ENCODE peak calls at places on chromosomes 7 and 10, in six cellular contexts. T is HepG2, F is WTC11, R is K562, Z is H1, J is GM12878. L is an unnamed sample.

GRCh38 chr7:84191261-84191660 is 3.3 kb downstream of the SEMA3A start:
- DNase-seq in T (no peak), F (no peak), R (no peak), Z (no peak), J (no peak), L (no peak)

GRCh38 chr10:112507988-112508387 is 61.0 kb downstream of the VTI1A start:
- DNase-seq in T (no peak), F (no peak), R (no peak), Z (no peak), J (no peak), L (no peak)

GRCh38 chr7:47744883-47745282 is 163.0 kb upstream of the TNS3 start:
- DNase-seq in T (no peak), F (no peak), R (no peak), Z (peak; percentile 14), J (no peak), L (no peak)

GRCh38 chr7:106170651-106171050 is 58.5 kb upstream of the SYPL1 start:
- DNase-seq in T (no peak), F (no peak), R (no peak), Z (no peak), J (no peak), L (no peak)

GRCh38 chr10:60235001-60235400 is 154.7 kb downstream of the ANK3 start:
- DNase-seq in T (no peak), F (no peak), R (no peak), Z (no peak), J (no peak), L (no peak)

GRCh38 chr10:59808896-59809643 is 55.8 kb upstream of the MRLN start:
- DNase-seq in T (peak; percentile 64), F (peak; percentile 74), R (peak; percentile 64), Z (peak; percentile 72), J (peak; percentile 28), L (peak; percentile 78)

GRCh38 chr10:14571866-14572507 is 202.7 kb downstream of the FAM107B start:
- DNase-seq in T (peak; percentile 96), F (no peak), R (no peak), Z (no peak), J (no peak), L (no peak)

GRCh38 chr7:51292596-51292995 is 24.0 kb downstream of the COBL start:
- DNase-seq in T (no peak), F (no peak), R (no peak), Z (no peak), J (no peak), L (peak; percentile 45)

GRCh38 chr7:36638140-36638539 is 86.2 kb downstream of the AOAH start:
- DNase-seq in T (no peak), F (no peak), R (no peak), Z (no peak), J (no peak), L (no peak)

GRCh38 chr10:125084191-125085186 is 75.9 kb downstream of the CTBP2 start:
- DNase-seq in T (peak; percentile 12), F (no peak), R (no peak), Z (no peak), J (no peak), L (peak; percentile 68)

GRCh38 chr7:3771906-3772305 is 470.9 kb downstream of the SDK1 start:
- DNase-seq in T (no peak), F (no peak), R (no peak), Z (no peak), J (no peak), L (no peak)

GRCh38 chr7:11450246-11450645 is 381.8 kb downstream of the THSD7A start:
- DNase-seq in T (no peak), F (no peak), R (no peak), Z (no peak), J (no peak), L (no peak)

GRCh38 chr7:94382746-94383145 is 11.9 kb upstream of the COL1A2 start:
- DNase-seq in T (no peak), F (no peak), R (no peak), Z (no peak), J (no peak), L (no peak)

GRCh38 chr10:93680414-93681047 is 21.9 kb downstream of the FRA10AC1 start:
- DNase-seq in T (peak; percentile 38), F (no peak), R (peak; percentile 7), Z (no peak), J (no peak), L (peak; percentile 27)

GRCh38 chr7:51013218-51013786 is 230.6 kb upstream of the GRB10 start:
- DNase-seq in T (no peak), F (no peak), R (no peak), Z (peak; percentile 38), J (no peak), L (no peak)

GRCh38 chr7:85508642-85509429 is 322.0 kb upstream of the SEMA3D start:
- DNase-seq in T (no peak), F (no peak), R (no peak), Z (no peak), J (no peak), L (no peak)

GRCh38 chr10:78433722-78434535 is 400.3 kb downstream of the RPS24 start:
- DNase-seq in T (no peak), F (no peak), R (no peak), Z (no peak), J (no peak), L (no peak)

GRCh38 chr10:282294-283139 is 147.3 kb downstream of the ZMYND11 start:
- DNase-seq in T (no peak), F (no peak), R (no peak), Z (no peak), J (no peak), L (no peak)

GRCh38 chr7:50837965-50838364 is 55.3 kb upstream of the GRB10 start:
- DNase-seq in T (peak; percentile 61), F (no peak), R (no peak), Z (no peak), J (no peak), L (no peak)

GRCh38 chr7:69049341-69049740 is 548.9 kb upstream of the AUTS2 start:
- DNase-seq in T (no peak), F (no peak), R (no peak), Z (peak; percentile 10), J (no peak), L (no peak)

GRCh38 chr7:5423844-5424688 is 432 bp upstream of the TNRC18 start:
- DNase-seq in T (peak; percentile 95), F (peak; percentile 94), R (peak; percentile 91), Z (peak; percentile 90), J (no peak), L (peak; percentile 98)
- TF ChIP-seq CREB1 in T (no peak), F (no peak), R (peak; percentile 32), Z (no peak), J (no peak), L (no peak)

GRCh38 chr10:91908358-91909177 is 718 bp downstream of the FGFBP3 start:
- DNase-seq in T (peak; percentile 83), F (peak; percentile 85), R (peak; percentile 70), Z (peak; percentile 85), J (peak; percentile 48), L (peak; percentile 92)
- TF ChIP-seq CTCF in T (peak; percentile 92), F (no peak), R (peak; percentile 69), Z (peak; percentile 65), J (peak; percentile 45), L (peak; percentile 72)

DNA sequence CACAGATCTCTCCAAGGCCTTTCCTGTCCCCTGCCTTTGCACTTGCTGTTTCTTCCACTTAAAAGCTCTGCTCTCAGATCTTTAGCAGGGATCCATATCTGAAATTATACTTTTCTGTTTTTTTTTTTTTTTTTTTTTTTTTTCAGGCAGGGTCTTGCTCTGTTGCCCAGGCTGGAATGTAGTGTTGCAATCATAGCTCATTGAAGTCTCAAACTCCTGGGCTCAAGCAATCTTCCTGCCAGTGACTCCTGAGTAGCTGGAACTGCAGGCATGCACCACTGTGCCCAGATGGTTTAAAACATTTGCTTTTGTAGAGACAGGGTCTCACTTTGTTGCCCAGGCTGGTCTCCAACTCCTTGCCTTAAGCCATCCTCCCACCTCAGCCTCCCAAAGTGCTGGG is 5.0 kb upstream of the TSPAN15 start:
- DNase-seq in T (no peak), F (no peak), R (no peak), Z (no peak), J (no peak), L (no peak)
- TF ChIP-seq CREB1 in T (no peak), F (no peak), R (no peak), Z (no peak), J (no peak), L (no peak)

DNA sequence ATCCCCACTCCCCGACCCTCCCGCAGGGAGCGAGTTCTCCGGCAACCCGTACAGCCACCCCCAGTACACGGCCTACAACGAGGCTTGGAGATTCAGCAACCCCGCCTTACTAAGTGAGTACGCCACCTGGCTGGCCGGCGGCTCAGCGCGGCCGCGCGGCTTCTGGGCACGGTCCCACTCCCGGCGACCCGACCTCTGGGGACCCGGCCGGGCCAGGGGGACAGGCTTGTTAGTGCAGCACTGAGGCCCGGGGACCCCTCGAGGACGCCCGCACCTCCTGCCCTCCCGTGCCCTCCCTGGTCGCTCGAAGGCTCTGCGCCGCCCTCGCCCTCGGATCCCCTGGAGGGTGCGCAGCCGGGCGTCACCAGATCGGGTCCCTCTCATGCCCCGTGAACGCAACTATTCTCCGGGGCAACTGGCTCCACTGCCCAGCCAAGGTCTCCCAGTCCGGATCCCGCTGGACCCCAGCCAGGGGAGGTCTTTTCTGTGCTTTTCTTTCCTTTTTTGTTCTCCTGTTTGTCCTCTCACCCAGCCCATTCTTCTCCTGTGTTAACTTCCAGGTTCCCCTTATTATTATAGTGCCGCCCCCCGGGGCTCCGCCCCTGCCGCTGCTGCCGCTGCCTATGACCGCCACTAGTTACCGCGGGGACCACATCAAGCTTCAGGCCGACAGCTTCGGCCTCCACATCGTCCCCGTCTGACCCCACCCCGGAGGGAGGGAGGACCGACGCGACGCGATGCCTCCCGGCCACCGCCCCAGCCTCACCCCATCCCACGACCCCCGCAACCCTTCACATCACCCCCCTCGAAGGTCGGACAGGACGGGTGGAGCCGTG is 81.8 kb downstream of the PAX2 start:
- DNase-seq in T (no peak), F (peak; percentile 59), R (no peak), Z (peak; percentile 72), J (no peak), L (peak; percentile 61)
- TF ChIP-seq CTCF in T (peak; percentile 68), F (no peak), R (no peak), Z (peak; percentile 34), J (peak; percentile 14), L (no peak)

L was measured in GM23338.